ENCODE peak calls at places on chromosomes 12 and 14, in five cellular contexts. One of them, this sample, is unnamed. For H3K4me1, the result is how much of the 10 kb centered on the place peaks cover.

GRCh38 chr14:39109893-39110715 is 4.0 kb upstream of the GEMIN2 start:
- DNase-seq in CD8-positive, alpha-beta T cell: no peak
- DNase-seq in right atrium auricular region: no peak
- DNase-seq in BE2C: no peak
- DNase-seq in psoas muscle: no peak
- DNase-seq in this sample: no peak

GRCh38 chr12:52691076-52691764 is 11.0 kb upstream of the KRT1 start:
- DNase-seq in CD8-positive, alpha-beta T cell: peak
- DNase-seq in right atrium auricular region: no peak
- DNase-seq in BE2C: peak
- DNase-seq in psoas muscle: no peak
- DNase-seq in this sample: no peak

GRCh38 chr14:22052795-22053194 is 379.2 kb upstream of the OR4E1 start:
- DNase-seq in CD8-positive, alpha-beta T cell: peak
- DNase-seq in right atrium auricular region: no peak
- DNase-seq in BE2C: no peak
- DNase-seq in psoas muscle: no peak
- DNase-seq in this sample: no peak

GRCh38 chr14:78131616-78132015 is 38.6 kb upstream of the NRXN3 start:
- DNase-seq in CD8-positive, alpha-beta T cell: no peak
- DNase-seq in right atrium auricular region: no peak
- DNase-seq in BE2C: no peak
- DNase-seq in psoas muscle: no peak
- DNase-seq in this sample: no peak

GRCh38 chr12:65607271-65607880 is 216.9 kb upstream of the HMGA2 start:
- DNase-seq in CD8-positive, alpha-beta T cell: no peak
- DNase-seq in right atrium auricular region: no peak
- DNase-seq in BE2C: no peak
- DNase-seq in psoas muscle: no peak
- DNase-seq in this sample: no peak

GRCh38 chr12:29743801-29744200 is 39.9 kb downstream of the TMTC1 start:
- DNase-seq in CD8-positive, alpha-beta T cell: no peak
- DNase-seq in right atrium auricular region: no peak
- DNase-seq in BE2C: peak
- DNase-seq in psoas muscle: no peak
- DNase-seq in this sample: no peak

GRCh38 chr14:68976160-68977067 is 2.7 kb downstream of the ACTN1 start:
- DNase-seq in CD8-positive, alpha-beta T cell: no peak
- DNase-seq in right atrium auricular region: no peak
- DNase-seq in BE2C: peak
- DNase-seq in psoas muscle: peak
- DNase-seq in this sample: peak

GRCh38 chr14:80637726-80638619 is 303.6 kb downstream of the CEP128 start:
- DNase-seq in CD8-positive, alpha-beta T cell: no peak
- DNase-seq in right atrium auricular region: no peak
- DNase-seq in BE2C: no peak
- DNase-seq in psoas muscle: no peak
- DNase-seq in this sample: no peak

GRCh38 chr12:29314421-29314820 is 66.6 kb downstream of the ERGIC2 start:
- DNase-seq in CD8-positive, alpha-beta T cell: no peak
- DNase-seq in right atrium auricular region: no peak
- DNase-seq in BE2C: no peak
- DNase-seq in psoas muscle: no peak
- DNase-seq in this sample: no peak

GRCh38 chr12:15819644-15820437 is 30.7 kb upstream of the EPS8 start:
- DNase-seq in CD8-positive, alpha-beta T cell: no peak
- DNase-seq in right atrium auricular region: no peak
- DNase-seq in BE2C: no peak
- DNase-seq in psoas muscle: no peak
- DNase-seq in this sample: no peak

GRCh38 chr12:76766161-76766560 is 2.2 kb downstream of the ZDHHC17 start:
- DNase-seq in CD8-positive, alpha-beta T cell: no peak
- DNase-seq in right atrium auricular region: no peak
- DNase-seq in BE2C: no peak
- DNase-seq in psoas muscle: no peak
- DNase-seq in this sample: no peak

GRCh38 chr12:42921741-42922511 is 332.4 kb upstream of the PRICKLE1 start:
- DNase-seq in CD8-positive, alpha-beta T cell: no peak
- DNase-seq in right atrium auricular region: no peak
- DNase-seq in BE2C: no peak
- DNase-seq in psoas muscle: no peak
- DNase-seq in this sample: no peak

GRCh38 chr12:53670966-53671365 is 4.9 kb downstream of the ATP5MC2 start:
- DNase-seq in CD8-positive, alpha-beta T cell: no peak
- DNase-seq in right atrium auricular region: no peak
- DNase-seq in BE2C: no peak
- DNase-seq in psoas muscle: no peak
- DNase-seq in this sample: no peak

GRCh38 chr14:88695873-88696272 is 96.9 kb downstream of the EML5 start:
- DNase-seq in CD8-positive, alpha-beta T cell: no peak
- DNase-seq in right atrium auricular region: no peak
- DNase-seq in BE2C: no peak
- DNase-seq in psoas muscle: no peak
- DNase-seq in this sample: no peak

GRCh38 chr12:26017484-26018211 is 59.2 kb downstream of the RASSF8 start:
- DNase-seq in CD8-positive, alpha-beta T cell: no peak
- DNase-seq in right atrium auricular region: no peak
- DNase-seq in BE2C: peak
- DNase-seq in psoas muscle: peak
- DNase-seq in this sample: no peak

GRCh38 chr12:32062841-32063240 is 43.8 kb upstream of the BICD1 start:
- DNase-seq in CD8-positive, alpha-beta T cell: no peak
- DNase-seq in right atrium auricular region: no peak
- DNase-seq in BE2C: no peak
- DNase-seq in psoas muscle: no peak
- DNase-seq in this sample: no peak

GRCh38 chr14:24982472-24983155 is 67.3 kb downstream of the STXBP6 start:
- DNase-seq in CD8-positive, alpha-beta T cell: no peak
- DNase-seq in right atrium auricular region: no peak
- DNase-seq in BE2C: no peak
- DNase-seq in psoas muscle: no peak
- DNase-seq in this sample: no peak

GRCh38 chr12:48954061-48954460 is 3.2 kb downstream of the ARF3 start:
- DNase-seq in CD8-positive, alpha-beta T cell: no peak
- DNase-seq in right atrium auricular region: no peak
- DNase-seq in BE2C: no peak
- DNase-seq in psoas muscle: no peak
- DNase-seq in this sample: no peak

GRCh38 chr14:63454863-63455622 is 88.1 kb downstream of the PPP2R5E start:
- DNase-seq in CD8-positive, alpha-beta T cell: no peak
- DNase-seq in right atrium auricular region: no peak
- DNase-seq in BE2C: peak
- DNase-seq in psoas muscle: no peak
- DNase-seq in this sample: peak

GRCh38 chr14:61064210-61064609 is 83.2 kb downstream of the SLC38A6 start:
- DNase-seq in CD8-positive, alpha-beta T cell: no peak
- DNase-seq in right atrium auricular region: no peak
- DNase-seq in BE2C: no peak
- DNase-seq in psoas muscle: no peak
- DNase-seq in this sample: no peak

GRCh38 chr14:29810657-29811056 is 117.0 kb downstream of the PRKD1 start:
- DNase-seq in CD8-positive, alpha-beta T cell: no peak
- DNase-seq in right atrium auricular region: no peak
- DNase-seq in BE2C: no peak
- DNase-seq in psoas muscle: no peak
- DNase-seq in this sample: no peak

GRCh38 chr14:77040995-77041744 is 12.7 kb upstream of the IRF2BPL start:
- DNase-seq in CD8-positive, alpha-beta T cell: peak
- DNase-seq in right atrium auricular region: no peak
- DNase-seq in BE2C: no peak
- DNase-seq in psoas muscle: no peak
- DNase-seq in this sample: no peak

GRCh38 chr14:34592623-34593022 is 37.3 kb downstream of the SNX6 start:
- DNase-seq in CD8-positive, alpha-beta T cell: no peak
- DNase-seq in right atrium auricular region: no peak
- DNase-seq in BE2C: no peak
- DNase-seq in psoas muscle: peak
- DNase-seq in this sample: peak

GRCh38 chr12:120257041-120257821 is 8.3 kb downstream of the PXN start:
- DNase-seq in CD8-positive, alpha-beta T cell: no peak
- DNase-seq in right atrium auricular region: no peak
- DNase-seq in BE2C: peak
- DNase-seq in psoas muscle: peak
- DNase-seq in this sample: peak

GRCh38 chr12:109092484-109093021 is 719 bp downstream of the ALKBH2 start:
- DNase-seq in CD8-positive, alpha-beta T cell: no peak
- DNase-seq in right atrium auricular region: no peak
- DNase-seq in BE2C: no peak
- DNase-seq in psoas muscle: peak
- DNase-seq in this sample: no peak

GRCh38 chr12:131007031-131007793 is 53.5 kb downstream of the ADGRD1 start:
- DNase-seq in CD8-positive, alpha-beta T cell: no peak
- DNase-seq in right atrium auricular region: no peak
- DNase-seq in BE2C: peak
- DNase-seq in psoas muscle: peak
- DNase-seq in this sample: peak

GRCh38 chr12:1591543-1591942 is 2.8 kb downstream of the FBXL14 start:
- DNase-seq in CD8-positive, alpha-beta T cell: no peak
- DNase-seq in right atrium auricular region: no peak
- DNase-seq in BE2C: no peak
- DNase-seq in psoas muscle: no peak
- DNase-seq in this sample: no peak

GRCh38 chr12:1591029-1591428 is 3.4 kb downstream of the FBXL14 start:
- DNase-seq in CD8-positive, alpha-beta T cell: peak
- DNase-seq in right atrium auricular region: no peak
- DNase-seq in BE2C: no peak
- DNase-seq in psoas muscle: no peak
- DNase-seq in this sample: no peak

GRCh38 chr12:1588574-1588944 is 5.8 kb downstream of the FBXL14 start:
- DNase-seq in CD8-positive, alpha-beta T cell: no peak
- DNase-seq in right atrium auricular region: no peak
- DNase-seq in BE2C: no peak
- DNase-seq in psoas muscle: no peak
- DNase-seq in this sample: no peak

GRCh38 chr12:1587927-1588573 is 6.3 kb downstream of the FBXL14 start:
- DNase-seq in CD8-positive, alpha-beta T cell: no peak
- DNase-seq in right atrium auricular region: no peak
- DNase-seq in BE2C: no peak
- DNase-seq in psoas muscle: no peak
- DNase-seq in this sample: no peak

DNA sequence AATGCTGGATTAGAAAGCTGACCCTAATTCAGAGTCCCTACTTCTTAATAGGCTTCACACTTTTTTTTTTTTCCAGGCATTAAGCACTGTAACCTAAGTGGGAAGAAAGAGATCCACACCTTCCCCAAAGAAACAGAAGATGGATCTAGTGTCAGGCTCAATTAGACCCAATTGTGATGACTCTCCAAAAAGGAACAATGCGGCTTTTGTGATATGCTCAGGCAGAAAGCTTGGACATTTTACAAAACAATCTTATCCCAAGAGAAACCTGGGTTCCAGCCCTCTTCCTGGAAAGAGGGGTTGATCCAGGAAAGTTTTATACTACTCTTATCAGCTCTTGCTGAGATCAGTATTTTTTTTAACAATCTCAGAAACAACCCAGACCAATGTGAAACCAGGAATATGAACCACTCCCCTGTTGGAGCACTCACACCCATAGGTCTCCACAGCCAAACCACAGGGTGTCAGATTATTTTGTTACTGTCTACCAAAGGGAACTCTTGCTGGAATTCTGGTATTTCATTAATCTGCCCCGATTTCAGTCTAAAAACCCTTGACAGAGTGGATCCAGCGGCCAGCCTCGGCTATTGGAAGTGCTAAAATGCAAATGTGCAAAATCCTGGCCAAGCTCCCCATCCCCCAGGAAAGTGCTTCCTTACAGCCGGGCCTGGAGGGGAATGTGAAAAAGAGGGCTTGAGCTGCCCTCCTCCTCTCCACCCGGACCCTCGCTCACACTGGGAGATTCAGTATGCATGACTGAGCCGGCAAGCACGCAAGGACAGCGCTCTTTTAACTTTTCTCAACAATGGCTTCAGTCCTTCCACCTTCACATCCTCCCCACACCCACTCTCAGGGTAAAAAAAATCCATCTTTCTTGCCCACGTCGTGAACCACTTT is 4.0 kb downstream of the FBXL14 start:
- DNase-seq in CD8-positive, alpha-beta T cell: no peak
- DNase-seq in right atrium auricular region: no peak
- DNase-seq in BE2C: no peak
- DNase-seq in psoas muscle: no peak
- DNase-seq in this sample: no peak
- H3K4me1 ChIP-seq in CD8-positive, alpha-beta T cell: half or more
- H3K4me1 ChIP-seq in right atrium auricular region: half or more
- H3K4me1 ChIP-seq in BE2C: under half
- H3K4me1 ChIP-seq in psoas muscle: half or more
- H3K4me1 ChIP-seq in this sample: half or more

DNA sequence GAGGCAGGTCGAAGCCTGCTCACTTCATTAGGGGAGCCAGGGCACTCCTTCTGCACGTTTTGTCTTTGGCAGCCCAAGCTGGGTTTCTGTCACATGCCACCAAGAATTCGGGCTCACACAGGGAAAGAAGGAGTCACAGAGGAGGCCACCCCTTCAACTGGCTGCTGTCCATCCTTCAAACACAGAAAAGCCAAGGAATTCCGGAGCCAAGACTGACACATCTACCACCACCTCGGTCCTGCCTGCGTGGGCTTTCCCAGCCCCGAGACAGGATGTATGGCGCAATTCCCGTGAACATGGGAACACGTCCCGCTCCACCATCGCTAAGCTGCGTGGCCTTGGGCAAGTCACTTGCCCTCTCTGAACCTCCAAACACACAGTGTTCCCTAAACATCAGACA is 70.4 kb downstream of the NCOR2 start:
- DNase-seq in CD8-positive, alpha-beta T cell: no peak
- DNase-seq in right atrium auricular region: peak
- DNase-seq in BE2C: no peak
- DNase-seq in psoas muscle: peak
- DNase-seq in this sample: no peak
- H3K4me1 ChIP-seq in CD8-positive, alpha-beta T cell: under half
- H3K4me1 ChIP-seq in right atrium auricular region: half or more
- H3K4me1 ChIP-seq in BE2C: under half
- H3K4me1 ChIP-seq in psoas muscle: half or more
- H3K4me1 ChIP-seq in this sample: half or more

DNA sequence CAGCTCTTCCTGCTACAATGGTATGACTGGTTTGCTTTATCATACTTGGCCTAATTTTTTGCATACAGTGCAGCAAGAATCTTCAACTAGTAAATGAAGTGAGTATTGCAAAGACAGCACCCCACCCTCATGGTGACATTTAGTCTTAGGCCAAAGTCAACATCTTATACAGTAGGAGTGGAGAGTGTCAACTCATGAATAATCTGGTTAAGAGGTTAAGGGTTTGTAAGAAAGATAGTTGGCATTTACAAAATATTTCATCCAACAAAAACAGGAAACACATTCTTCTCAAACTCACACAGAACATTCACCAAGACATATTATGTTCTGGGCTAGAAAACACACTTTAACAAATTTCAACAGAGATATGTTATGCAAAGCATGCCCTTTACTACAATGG is 2.2 kb upstream of the OAS1 start:
- DNase-seq in CD8-positive, alpha-beta T cell: no peak
- DNase-seq in right atrium auricular region: no peak
- DNase-seq in BE2C: no peak
- DNase-seq in psoas muscle: no peak
- DNase-seq in this sample: no peak
- H3K4me1 ChIP-seq in CD8-positive, alpha-beta T cell: under half
- H3K4me1 ChIP-seq in right atrium auricular region: under half
- H3K4me1 ChIP-seq in BE2C: under half
- H3K4me1 ChIP-seq in psoas muscle: under half
- H3K4me1 ChIP-seq in this sample: under half

GRCh38 chr12:46386877-46387629 is 14.5 kb upstream of the SLC38A2 start:
- DNase-seq in CD8-positive, alpha-beta T cell: peak
- DNase-seq in right atrium auricular region: no peak
- DNase-seq in BE2C: no peak
- DNase-seq in psoas muscle: no peak
- DNase-seq in this sample: peak
- H3K4me1 ChIP-seq in CD8-positive, alpha-beta T cell: under half
- H3K4me1 ChIP-seq in right atrium auricular region: half or more
- H3K4me1 ChIP-seq in BE2C: under half
- H3K4me1 ChIP-seq in psoas muscle: under half
- H3K4me1 ChIP-seq in this sample: under half

GRCh38 chr12:88546851-88547250 is 33.4 kb downstream of the KITLG start:
- DNase-seq in CD8-positive, alpha-beta T cell: no peak
- DNase-seq in right atrium auricular region: no peak
- DNase-seq in BE2C: no peak
- DNase-seq in psoas muscle: no peak
- DNase-seq in this sample: no peak
- H3K4me1 ChIP-seq in CD8-positive, alpha-beta T cell: under half
- H3K4me1 ChIP-seq in right atrium auricular region: under half
- H3K4me1 ChIP-seq in BE2C: under half
- H3K4me1 ChIP-seq in psoas muscle: under half
- H3K4me1 ChIP-seq in this sample: under half